ENCODE peak calls at places on chromosomes 6 and 20, in four cellular contexts. I, Z, Q and E are unnamed samples. For H3K4me1, the result is how much of the 10 kb centered on the place peaks cover.

GRCh38 chr6:71248306-71248705 is 40.3 kb upstream of the OGFRL1 start:
- DNase-seq in I (peak), Z (peak), Q (no peak), E (peak)

GRCh38 chr6:29626948-29627761 is 5.8 kb downstream of the GABBR1 start:
- DNase-seq in Q (no peak), I (no peak), Z (no peak), E (no peak)

GRCh38 chr6:25482996-25483395 is 169.0 kb upstream of the SCGN start:
- DNase-seq in Z (no peak), I (no peak), Q (no peak), E (no peak)

GRCh38 chr20:47355489-47356219 is 845 bp downstream of the ZMYND8 start:
- DNase-seq in Z (no peak), Q (no peak), I (no peak), E (no peak)

GRCh38 chr6:150267686-150268561 is 100.9 kb upstream of the IYD start:
- DNase-seq in Z (no peak), I (no peak), Q (no peak), E (no peak)

GRCh38 chr20:20548527-20549266 is 163.7 kb downstream of the RALGAPA2 start:
- DNase-seq in I (no peak), Q (no peak), Z (peak), E (no peak)

GRCh38 chr6:158284340-158285210 is 27.7 kb upstream of the TULP4 start:
- DNase-seq in Z (no peak), I (no peak), Q (no peak), E (peak)

GRCh38 chr20:62539646-62540045 is 63.9 kb upstream of the GATA5 start:
- DNase-seq in Q (no peak), Z (no peak), I (no peak), E (no peak)

GRCh38 chr6:16872543-16873230 is 111.4 kb upstream of the ATXN1 start:
- DNase-seq in Z (no peak), I (no peak), Q (no peak), E (no peak)

GRCh38 chr6:157097255-157097936 is 225.9 kb downstream of the TMEM242 start:
- DNase-seq in Q (no peak), I (no peak), Z (no peak), E (no peak)

GRCh38 chr6:81962198-81962597 is 209.7 kb upstream of the TENT5A start:
- DNase-seq in Q (no peak), I (no peak), Z (no peak), E (no peak)

GRCh38 chr6:84081222-84081621 is 47.6 kb downstream of the MRAP2 start:
- DNase-seq in I (no peak), Z (no peak), Q (no peak), E (no peak)

GRCh38 chr6:157867155-157867559 is 44.1 kb downstream of the SNX9 start:
- DNase-seq in I (no peak), Q (no peak), Z (no peak), E (no peak)

GRCh38 chr6:82086944-82087343 is 160.6 kb downstream of the IBTK start:
- DNase-seq in I (no peak), Q (no peak), Z (peak), E (no peak)

GRCh38 chr20:26308961-26309360 is 612.3 kb upstream of the ZNF337 start:
- DNase-seq in Q (no peak), Z (no peak), I (no peak), E (no peak)

GRCh38 chr6:48098923-48099322 is 12.1 kb downstream of the PTCHD4 start:
- DNase-seq in Z (no peak), Q (no peak), I (no peak), E (no peak)

GRCh38 chr6:117555882-117556498 is 46.3 kb downstream of the GOPC start:
- DNase-seq in Z (peak), I (no peak), Q (peak), E (no peak)

GRCh38 chr6:164396071-164397047 is 913.0 kb downstream of the C6orf118 start:
- DNase-seq in I (no peak), Z (no peak), Q (no peak), E (no peak)

GRCh38 chr6:84103029-84103428 is 69.5 kb downstream of the MRAP2 start:
- DNase-seq in Z (no peak), I (no peak), Q (no peak), E (no peak)

GRCh38 chr6:29908341-29908662 is 34.0 kb upstream of the HLA-A start:
- DNase-seq in Z (no peak), I (no peak), Q (no peak), E (no peak)

GRCh38 chr6:138103876-138104275 is 3.3 kb downstream of the PERP start:
- DNase-seq in Q (no peak), I (no peak), Z (no peak), E (no peak)

GRCh38 chr6:150745896-150746295 is 119.6 kb upstream of the MTHFD1L start:
- DNase-seq in Z (no peak), I (no peak), Q (no peak), E (no peak)

GRCh38 chr6:143592335-143592734 is 80.8 kb upstream of the FUCA2 start:
- DNase-seq in Q (peak), I (no peak), Z (peak), E (no peak)

GRCh38 chr6:149934249-149935156 is 7.3 kb upstream of the ULBP2 start:
- DNase-seq in I (peak), Z (peak), Q (peak), E (no peak)

GRCh38 chr6:85484941-85485340 is 35.1 kb downstream of the NT5E start:
- DNase-seq in Q (no peak), I (no peak), Z (no peak), E (no peak)

GRCh38 chr6:37320649-37321048 is 33.1 kb upstream of the RNF8 start:
- DNase-seq in Q (no peak), I (no peak), Z (no peak), E (peak)

GRCh38 chr6:93794161-93794560 is 374.8 kb upstream of the EPHA7 start:
- DNase-seq in Z (no peak), I (no peak), Q (no peak), E (no peak)

GRCh38 chr6:155274533-155274932 is 10.7 kb downstream of the CLDN20 start:
- DNase-seq in Q (no peak), I (no peak), Z (no peak), E (no peak)

GRCh38 chr6:52263709-52264320 is 19.5 kb upstream of the IL17F start:
- DNase-seq in I (no peak), Z (peak), Q (peak), E (peak)

GRCh38 chr6:31476515-31477139 is 21.3 kb upstream of the MICB start:
- DNase-seq in Q (peak), Z (no peak), I (no peak), E (no peak)

GRCh38 chr6:29720863-29721262 is 2.4 kb upstream of the HLA-F start:
- DNase-seq in Q (no peak), I (no peak), Z (no peak), E (no peak)

GRCh38 chr6:124870611-124871201 is 91.5 kb upstream of the RNF217 start:
- DNase-seq in I (no peak), Q (no peak), Z (peak), E (no peak)

GRCh38 chr6:34135541-34135940 is 10.3 kb downstream of the GRM4 start:
- DNase-seq in Z (no peak), Q (no peak), I (no peak), E (no peak)

GRCh38 chr6:71330501-71330900 is 41.9 kb downstream of the OGFRL1 start:
- DNase-seq in I (no peak), Z (no peak), Q (no peak), E (no peak)

GRCh38 chr6:21747441-21747840 is 153.9 kb downstream of the SOX4 start:
- DNase-seq in Z (no peak), Q (no peak), I (no peak), E (no peak)

GRCh38 chr6:46352541-46353267 is 138.5 kb downstream of the RCAN2 start:
- DNase-seq in Q (no peak), I (no peak), Z (no peak), E (no peak)

GRCh38 chr6:17091122-17091521 is 10.7 kb upstream of the STMND1 start:
- DNase-seq in Q (no peak), Z (no peak), I (no peak), E (no peak)

GRCh38 chr20:407097-407952 is 774 bp upstream of the RBCK1 start:
- DNase-seq in Z (peak), Q (peak), I (no peak), E (peak)

GRCh38 chr6:33343953-33344611 is 26.5 kb upstream of the ZBTB22 start:
- DNase-seq in Q (no peak), I (no peak), Z (no peak), E (no peak)

GRCh38 chr6:132227937-132228336 is 173.3 kb downstream of the MOXD1 start:
- DNase-seq in I (no peak), Q (no peak), Z (no peak), E (no peak)

DNA sequence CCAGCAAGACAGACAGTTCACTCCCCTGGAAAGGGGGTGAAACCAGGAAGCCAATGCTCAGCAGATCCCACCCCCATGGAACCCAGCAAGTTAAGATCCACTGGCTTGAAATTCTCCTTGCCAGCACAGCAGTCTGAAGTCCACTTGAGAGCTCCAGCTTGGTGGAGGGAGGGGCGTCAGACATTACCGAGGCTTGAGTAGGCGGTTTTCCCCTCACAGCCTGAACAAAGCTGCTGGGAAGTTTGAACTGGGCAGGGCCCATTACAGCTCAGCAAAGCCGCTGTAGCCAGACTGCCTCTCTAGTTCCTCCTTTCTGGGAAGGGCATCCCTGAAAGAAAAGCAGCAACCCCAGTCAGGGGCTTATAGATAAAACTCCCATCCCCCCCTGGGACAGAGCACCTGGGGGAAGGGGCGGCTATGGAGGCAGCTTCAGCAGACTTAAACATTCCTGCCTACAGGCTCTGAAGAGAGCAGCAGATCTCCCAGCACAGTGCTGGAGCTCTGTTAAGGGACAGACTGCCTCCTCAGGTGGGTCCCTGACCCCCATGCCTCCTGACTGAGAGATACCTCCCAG is 325.3 kb downstream of the GJA1 start:
- DNase-seq in Z (no peak), I (no peak), Q (no peak), E (peak)
- TF ChIP-seq SUZ12 in Z (no peak), I (no peak), Q (no peak), E (no peak)

DNA sequence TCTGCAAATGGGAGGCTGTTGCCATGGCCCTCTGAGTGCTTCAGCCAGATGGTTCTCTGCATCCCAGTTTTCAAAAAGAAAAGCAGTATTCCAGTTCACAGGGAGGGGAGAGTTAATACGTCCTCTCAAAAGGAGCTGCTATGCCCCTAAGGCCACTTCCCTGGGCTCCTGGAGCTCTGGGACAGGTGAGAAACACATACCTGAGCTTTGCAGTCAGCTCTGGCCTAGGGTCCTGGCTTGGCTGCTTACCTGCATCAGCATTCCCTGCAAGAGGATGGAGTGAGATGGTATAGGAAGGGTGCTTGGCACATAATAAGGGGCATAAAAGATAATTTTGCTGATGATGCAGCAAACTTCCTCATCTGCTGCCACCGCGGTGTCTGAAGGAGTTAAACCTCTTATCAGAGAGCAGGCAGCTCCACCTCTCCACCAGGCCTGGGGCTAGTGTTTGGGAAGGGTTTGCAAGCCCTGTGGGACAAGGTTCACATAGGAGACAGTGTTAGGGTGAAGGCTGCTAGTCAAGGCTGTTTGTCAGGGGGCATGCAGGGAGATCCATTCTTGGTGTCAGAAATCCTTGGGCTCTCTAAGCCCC is 62.7 kb downstream of the SLC24A3 start:
- DNase-seq in Z (no peak), Q (no peak), I (no peak), E (no peak)
- H3K4me1 ChIP-seq in Z (under half), Q (under half), I (under half), E (under half)

DNA sequence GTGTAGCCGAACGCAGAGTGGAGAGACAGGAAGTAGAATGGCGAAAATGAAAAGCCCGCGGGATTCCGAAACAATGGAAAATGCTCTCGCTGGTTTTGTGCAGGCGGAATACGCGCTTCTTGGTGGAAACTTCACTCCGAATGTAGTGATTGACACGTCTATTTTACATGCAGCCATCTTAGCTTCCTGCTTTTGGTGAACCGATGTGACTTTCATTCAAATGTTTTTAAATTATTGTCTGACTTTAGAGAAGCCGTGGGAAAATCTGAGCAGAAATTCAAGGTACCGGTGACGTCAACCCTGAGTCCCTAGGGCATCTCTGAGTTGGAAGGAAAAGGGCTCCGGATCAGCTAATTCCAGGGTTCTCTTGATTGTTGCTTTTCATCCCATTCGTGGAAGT is 11.4 kb downstream of the GPX5 start:
- DNase-seq in Q (no peak), Z (no peak), I (no peak), E (no peak)
- H3K4me3 ChIP-seq in Q (peak), Z (no peak), I (peak), E (no peak)

DNA sequence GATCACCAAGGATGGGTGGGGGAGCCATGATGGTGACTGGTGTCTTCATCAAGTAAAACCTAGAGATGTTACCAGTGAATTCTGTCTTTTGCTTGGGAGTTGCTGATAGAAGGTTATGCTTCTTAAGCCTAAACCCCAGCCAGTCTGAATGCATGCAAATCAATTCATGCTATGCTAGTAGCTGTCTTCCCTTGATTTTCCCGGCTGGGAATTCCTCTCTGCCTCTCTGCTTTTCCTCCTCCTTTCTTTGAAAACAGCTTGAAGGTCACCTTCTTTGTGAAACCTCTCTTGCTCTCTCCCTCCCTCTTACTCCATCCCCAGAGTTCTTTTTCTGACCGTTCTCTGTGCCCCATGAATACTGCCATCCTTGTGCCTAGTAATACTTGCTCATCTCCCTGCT is 58.9 kb downstream of the TMEM200A start:
- DNase-seq in I (no peak), Z (no peak), Q (no peak), E (no peak)
- TF ChIP-seq SUZ12 in I (no peak), Z (no peak), Q (no peak), E (no peak)

DNA sequence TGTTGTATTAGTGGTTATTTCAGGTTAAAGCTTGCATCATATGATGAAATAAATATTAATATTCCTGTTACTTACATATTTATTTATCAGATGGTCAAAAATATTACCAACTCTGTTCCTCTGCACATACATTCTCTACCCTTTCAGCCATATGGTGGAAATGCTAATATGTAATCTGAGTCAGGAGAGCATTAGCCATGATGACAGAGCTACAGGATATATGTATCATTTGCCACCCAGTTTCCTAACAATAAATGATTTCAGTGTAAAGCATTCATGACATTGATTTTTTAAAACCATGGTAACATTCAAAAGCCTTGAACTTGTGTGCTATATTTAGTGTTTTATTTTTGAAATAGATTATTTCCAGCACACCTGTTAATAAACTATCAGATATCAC is 16.6 kb downstream of the POPDC3 start:
- DNase-seq in Z (no peak), I (no peak), Q (no peak), E (no peak)
- H3K4me1 ChIP-seq in Z (under half), I (under half), Q (under half), E (under half)

DNA sequence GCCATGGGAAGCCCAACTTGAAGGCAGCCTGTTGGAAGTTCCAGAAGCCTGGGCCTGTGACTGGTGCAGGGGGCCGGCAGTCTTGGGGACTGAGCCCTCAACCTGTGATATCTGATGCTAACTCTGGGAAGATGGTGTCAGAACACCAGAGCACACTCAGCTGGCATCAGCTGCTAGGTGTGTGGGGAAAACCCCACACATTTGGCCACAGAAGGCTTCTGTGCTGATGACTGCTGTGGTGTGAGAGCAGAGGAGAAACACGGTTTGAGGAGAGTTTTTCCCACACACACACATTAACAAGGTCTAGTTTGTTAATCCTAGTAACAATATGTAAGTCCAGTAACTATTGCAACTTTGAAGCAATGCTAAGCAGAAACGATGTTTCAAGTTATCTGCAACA is 78.0 kb downstream of the PSMB1 start:
- DNase-seq in I (peak), Q (no peak), Z (no peak), E (no peak)
- H3K4me3 ChIP-seq in I (no peak), Q (no peak), Z (no peak), E (no peak)